ENCODE peak calls at places on chromosome 17, in nine cellular contexts. Q is IMR-90, P is ovary, W is neuronal stem cell, U is fibroblast of lung, F is OCI-LY7, Z is heart left ventricle, I is esophagus squamous epithelium, O is left lung. B is an unnamed sample.

GRCh38 chr17:17605083-17605746 is 13.7 kb upstream of the PEMT start:
- DNase-seq in Z (no peak), W (no peak), P (no peak), F (no peak), Q (no peak), U (no peak), O (no peak), I (no peak), B (no peak)

GRCh38 chr17:29687601-29688000 is 64.9 kb upstream of the CORO6 start:
- DNase-seq in Q (no peak), P (no peak), O (no peak), I (no peak), Z (no peak), F (no peak), W (no peak), U (no peak), B (no peak)

GRCh38 chr17:64471440-64471839 is 22.5 kb downstream of the MILR1 start:
- DNase-seq in O (no peak), W (no peak), U (no peak), P (no peak), Q (no peak), I (no peak), Z (no peak), F (no peak), B (no peak)

GRCh38 chr17:11637796-11638195 is 39.5 kb downstream of the DNAH9 start:
- DNase-seq in U (no peak), O (no peak), F (no peak), W (no peak), I (no peak), Z (no peak), P (no peak), Q (no peak), B (no peak)

GRCh38 chr17:66272699-66273390 is 29.6 kb upstream of the PRKCA start:
- DNase-seq in U (peak; percentile 70), Z (no peak), P (no peak), F (no peak), O (no peak), Q (peak; percentile 89), I (no peak), W (no peak), B (no peak)

GRCh38 chr17:64343833-64344637 is 46.6 kb downstream of the PECAM1 start:
- DNase-seq in O (peak; percentile 88), F (no peak), W (peak; percentile 20), Q (peak; percentile 90), U (peak; percentile 91), I (no peak), P (peak; percentile 75), Z (peak; percentile 90), B (peak; percentile 60)

GRCh38 chr17:10815318-10815717 is 11.4 kb upstream of the TMEM238L start:
- DNase-seq in Q (no peak), O (no peak), Z (no peak), U (no peak), F (no peak), P (no peak), W (no peak), I (no peak), B (no peak)

GRCh38 chr17:40339068-40339699 is 25.4 kb downstream of the GJD3 start:
- DNase-seq in O (no peak), F (peak; percentile 38), P (peak; percentile 80), I (no peak), Q (no peak), U (no peak), Z (no peak), W (no peak), B (no peak)

GRCh38 chr17:66506641-66507040 is 204.2 kb downstream of the PRKCA start:
- DNase-seq in P (no peak), W (no peak), I (no peak), F (no peak), O (no peak), U (peak; percentile 81), Z (no peak), Q (peak; percentile 83), B (no peak)

GRCh38 chr17:18963126-18964017 is 11.4 kb downstream of the SLC5A10 start:
- DNase-seq in F (no peak), I (no peak), W (no peak), Z (no peak), U (no peak), O (peak; percentile 63), Q (peak; percentile 50), P (no peak), B (peak; percentile 35)

GRCh38 chr17:57869599-57870282 is 19.9 kb upstream of the MRPS23 start:
- DNase-seq in U (peak; percentile 94), W (no peak), Z (no peak), Q (peak; percentile 97), F (no peak), O (no peak), I (no peak), P (no peak), B (no peak)

GRCh38 chr17:51802544-51802943 is 356.0 kb downstream of the CA10 start:
- DNase-seq in W (no peak), P (no peak), U (no peak), O (no peak), I (no peak), Z (no peak), F (no peak), Q (no peak), B (no peak)

GRCh38 chr17:61394630-61395408 is 4.8 kb upstream of the TBX2 start:
- DNase-seq in Z (no peak), O (peak; percentile 57), Q (peak; percentile 22), P (no peak), F (no peak), W (no peak), I (no peak), U (peak; percentile 51), B (no peak)

GRCh38 chr17:61396586-61397085 is 3.0 kb upstream of the TBX2 start:
- DNase-seq in Z (no peak), Q (peak; percentile 35), F (no peak), P (no peak), O (peak; percentile 80), W (no peak), I (no peak), U (peak; percentile 61), B (peak; percentile 55)

GRCh38 chr17:61395983-61396585 is 3.6 kb upstream of the TBX2 start:
- DNase-seq in W (no peak), I (no peak), Q (peak; percentile 52), P (no peak), Z (no peak), F (no peak), O (peak; percentile 77), U (peak; percentile 58), B (peak; percentile 57)

GRCh38 chr17:61393904-61394629 is 5.6 kb upstream of the TBX2 start:
- DNase-seq in U (peak; percentile 61), P (no peak), O (peak; percentile 67), Q (peak; percentile 81), Z (no peak), W (no peak), I (no peak), F (no peak), B (no peak)

GRCh38 chr17:61395409-61395982 is 4.1 kb upstream of the TBX2 start:
- DNase-seq in Z (no peak), P (no peak), U (no peak), Q (no peak), W (no peak), F (no peak), I (no peak), O (no peak), B (no peak)
- H3K4me3 ChIP-seq in Z (peak overlapping the region; percentile 65), P (no peak overlapping the region), U (peak overlapping the region; percentile 51), Q (peak overlapping the region; percentile 58), W (no peak overlapping the region), F (no peak overlapping the region), I (no peak overlapping the region), O (peak overlapping the region; percentile 53), B (peak overlapping the region; percentile 77)

GRCh38 chr17:21389352-21389751 is 13.2 kb downstream of the KCNJ12 start:
- DNase-seq in O (no peak), F (no peak), P (no peak), Z (no peak), W (no peak), U (no peak), Q (no peak), I (no peak), B (no peak)

GRCh38 chr17:21387616-21388015 is 11.5 kb downstream of the KCNJ12 start:
- DNase-seq in Q (no peak), F (no peak), U (no peak), P (no peak), O (no peak), Z (no peak), I (no peak), W (no peak), B (no peak)

GRCh38 chr17:21390294-21390693 is 14.1 kb downstream of the KCNJ12 start:
- DNase-seq in O (no peak), F (no peak), W (no peak), U (no peak), Q (no peak), I (no peak), P (no peak), Z (no peak), B (no peak)

GRCh38 chr17:21388066-21388465 is 11.9 kb downstream of the KCNJ12 start:
- DNase-seq in W (no peak), U (no peak), P (no peak), F (no peak), I (no peak), Z (peak; percentile 37), Q (no peak), O (no peak), B (no peak)

DNA sequence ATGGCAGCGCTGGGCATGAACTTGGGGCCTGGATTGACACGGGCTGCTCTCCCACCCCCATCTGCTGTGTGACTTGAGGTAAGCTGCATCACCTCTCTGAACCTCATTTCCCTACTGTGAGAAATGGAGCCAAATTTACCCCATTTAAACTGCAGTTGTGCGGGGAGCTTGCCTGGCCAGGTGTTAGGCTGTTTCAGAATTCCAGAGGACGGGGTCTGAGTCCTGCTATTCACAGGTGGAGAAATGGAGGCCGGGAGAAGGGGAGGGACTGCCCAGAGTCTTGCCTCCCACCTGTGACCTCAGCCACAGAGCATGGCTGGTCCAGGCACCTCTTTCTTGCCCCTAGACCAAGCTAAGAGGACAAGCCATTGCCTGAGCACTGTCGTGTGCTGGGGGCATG is 12.8 kb downstream of the KCNJ12 start:
- DNase-seq in P (no peak), O (no peak), Z (no peak), I (no peak), U (no peak), W (no peak), F (no peak), Q (no peak), B (no peak)
- H3K9me3 ChIP-seq in P (no peaks in the 10 kb centered on the region), O (no peaks in the 10 kb centered on the region), Z (no peaks in the 10 kb centered on the region), I (no peaks in the 10 kb centered on the region), U (no peaks in the 10 kb centered on the region), W (no peaks in the 10 kb centered on the region), F (no peaks in the 10 kb centered on the region), Q (no peaks in the 10 kb centered on the region), B (no peaks in the 10 kb centered on the region)

DNA sequence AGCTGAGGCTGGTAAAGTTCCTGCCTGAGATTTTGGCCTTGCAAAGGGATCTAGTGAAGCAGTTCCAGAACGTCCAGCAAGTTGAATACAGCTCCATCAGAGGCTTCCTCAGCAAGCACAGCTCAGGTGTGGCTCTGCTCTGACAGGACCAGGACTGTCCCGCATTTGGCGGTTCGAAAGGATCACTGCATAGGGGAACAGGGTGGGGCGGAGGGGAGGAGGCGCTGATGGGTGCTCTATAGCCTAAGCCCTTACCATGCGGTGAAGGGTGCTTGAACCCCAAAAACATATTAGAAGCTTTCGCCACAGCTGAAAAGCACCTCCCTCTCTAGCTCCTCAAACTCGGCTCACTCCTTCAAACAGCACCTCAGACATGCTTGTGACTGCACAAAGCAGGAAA is 29.9 kb upstream of the ENDOV start:
- DNase-seq in Q (no peak), W (no peak), P (no peak), U (no peak), O (no peak), I (no peak), Z (no peak), F (no peak), B (no peak)
- H3K27ac ChIP-seq in Q (no peak overlapping the region), W (no peak overlapping the region), P (no peak overlapping the region), U (no peak overlapping the region), O (no peak overlapping the region), I (no peak overlapping the region), Z (no peak overlapping the region), F (no peak overlapping the region), B (no peak overlapping the region)

GRCh38 chr17:38428150-38428642 is at the start of gene ARHGAP23:
- DNase-seq in Z (peak; percentile 78), W (no peak), P (peak; percentile 80), I (no peak), F (peak; percentile 51), Q (peak; percentile 72), O (peak; percentile 90), U (peak; percentile 76), B (peak; percentile 71)
- H3K4me3 ChIP-seq in Z (peak within 1 kb of the TSS; percentile 90), W (peak within 1 kb of the TSS; percentile 50), P (peak within 1 kb of the TSS; percentile 68), I (peak within 1 kb of the TSS; percentile 66), F (peak within 1 kb of the TSS; percentile 74), Q (peak within 1 kb of the TSS; percentile 96), O (peak within 1 kb of the TSS; percentile 90), U (peak within 1 kb of the TSS; percentile 81), B (peak within 1 kb of the TSS; percentile 95)